ENCODE peak calls at places on chromosomes 1 and 21, in eight cellular contexts. One of them, this sample, is unnamed.

GRCh38 chr1:200968469-200969410 is 54.8 kb downstream of the KIF21B start:
- DNase-seq in WTC11: no peak
- DNase-seq in stimulated activated CD4-positive, alpha-beta T cell treated with anti-CD3 and anti-CD28 coated beads, Interleukin-15, amount 100 ng/mL, for 1 hour: no peak
- DNase-seq in nucleus accumbens: no peak
- DNase-seq in cardiac muscle cell: no peak
- DNase-seq in retinal pigment epithelial cell: no peak
- DNase-seq in T-helper 1 cell: no peak
- DNase-seq in T-helper 9 cell: no peak
- DNase-seq in this sample: no peak

GRCh38 chr1:154772611-154773515 is 97.2 kb downstream of the KCNN3 start:
- DNase-seq in WTC11: peak; percentile 76
- DNase-seq in stimulated activated CD4-positive, alpha-beta T cell treated with anti-CD3 and anti-CD28 coated beads, Interleukin-15, amount 100 ng/mL, for 1 hour: no peak
- DNase-seq in nucleus accumbens: no peak
- DNase-seq in cardiac muscle cell: no peak
- DNase-seq in retinal pigment epithelial cell: no peak
- DNase-seq in T-helper 1 cell: no peak
- DNase-seq in T-helper 9 cell: no peak
- DNase-seq in this sample: no peak

GRCh38 chr1:110477041-110477440 is 26.1 kb downstream of the PROK1 start:
- DNase-seq in WTC11: no peak
- DNase-seq in stimulated activated CD4-positive, alpha-beta T cell treated with anti-CD3 and anti-CD28 coated beads, Interleukin-15, amount 100 ng/mL, for 1 hour: no peak
- DNase-seq in nucleus accumbens: no peak
- DNase-seq in cardiac muscle cell: peak; percentile 23
- DNase-seq in retinal pigment epithelial cell: no peak
- DNase-seq in T-helper 1 cell: no peak
- DNase-seq in T-helper 9 cell: no peak
- DNase-seq in this sample: no peak

GRCh38 chr1:172499636-172500141 is 33.3 kb upstream of the SUCO start:
- DNase-seq in WTC11: no peak
- DNase-seq in stimulated activated CD4-positive, alpha-beta T cell treated with anti-CD3 and anti-CD28 coated beads, Interleukin-15, amount 100 ng/mL, for 1 hour: no peak
- DNase-seq in nucleus accumbens: no peak
- DNase-seq in cardiac muscle cell: no peak
- DNase-seq in retinal pigment epithelial cell: no peak
- DNase-seq in T-helper 1 cell: no peak
- DNase-seq in T-helper 9 cell: no peak
- DNase-seq in this sample: no peak

GRCh38 chr1:12057382-12057781 is 5.7 kb upstream of the TNFRSF8 start:
- DNase-seq in WTC11: no peak
- DNase-seq in stimulated activated CD4-positive, alpha-beta T cell treated with anti-CD3 and anti-CD28 coated beads, Interleukin-15, amount 100 ng/mL, for 1 hour: no peak
- DNase-seq in nucleus accumbens: no peak
- DNase-seq in cardiac muscle cell: no peak
- DNase-seq in retinal pigment epithelial cell: no peak
- DNase-seq in T-helper 1 cell: no peak
- DNase-seq in T-helper 9 cell: no peak
- DNase-seq in this sample: no peak

GRCh38 chr1:9494936-9495758 is 44.1 kb upstream of the SLC25A33 start:
- DNase-seq in WTC11: peak; percentile 79
- DNase-seq in stimulated activated CD4-positive, alpha-beta T cell treated with anti-CD3 and anti-CD28 coated beads, Interleukin-15, amount 100 ng/mL, for 1 hour: peak; percentile 32
- DNase-seq in nucleus accumbens: peak; percentile 20
- DNase-seq in cardiac muscle cell: peak; percentile 73
- DNase-seq in retinal pigment epithelial cell: no peak
- DNase-seq in T-helper 1 cell: peak; percentile 43
- DNase-seq in T-helper 9 cell: peak; percentile 53
- DNase-seq in this sample: peak; percentile 51

GRCh38 chr1:51794260-51794659 is 84.3 kb downstream of the NRDC start:
- DNase-seq in WTC11: no peak
- DNase-seq in stimulated activated CD4-positive, alpha-beta T cell treated with anti-CD3 and anti-CD28 coated beads, Interleukin-15, amount 100 ng/mL, for 1 hour: no peak
- DNase-seq in nucleus accumbens: no peak
- DNase-seq in cardiac muscle cell: no peak
- DNase-seq in retinal pigment epithelial cell: no peak
- DNase-seq in T-helper 1 cell: no peak
- DNase-seq in T-helper 9 cell: no peak
- DNase-seq in this sample: no peak

GRCh38 chr21:16070207-16070651 is 340.4 kb downstream of the USP25 start:
- DNase-seq in WTC11: no peak
- DNase-seq in stimulated activated CD4-positive, alpha-beta T cell treated with anti-CD3 and anti-CD28 coated beads, Interleukin-15, amount 100 ng/mL, for 1 hour: no peak
- DNase-seq in nucleus accumbens: peak; percentile 74
- DNase-seq in cardiac muscle cell: peak; percentile 5
- DNase-seq in retinal pigment epithelial cell: no peak
- DNase-seq in T-helper 1 cell: no peak
- DNase-seq in T-helper 9 cell: no peak
- DNase-seq in this sample: no peak

GRCh38 chr1:201628490-201628889 is 89.6 kb downstream of the NAV1 start:
- DNase-seq in WTC11: peak; percentile 38
- DNase-seq in stimulated activated CD4-positive, alpha-beta T cell treated with anti-CD3 and anti-CD28 coated beads, Interleukin-15, amount 100 ng/mL, for 1 hour: no peak
- DNase-seq in nucleus accumbens: peak; percentile 45
- DNase-seq in cardiac muscle cell: no peak
- DNase-seq in retinal pigment epithelial cell: no peak
- DNase-seq in T-helper 1 cell: no peak
- DNase-seq in T-helper 9 cell: no peak
- DNase-seq in this sample: no peak

GRCh38 chr1:190436615-190437014 is 41.0 kb downstream of the BRINP3 start:
- DNase-seq in WTC11: no peak
- DNase-seq in stimulated activated CD4-positive, alpha-beta T cell treated with anti-CD3 and anti-CD28 coated beads, Interleukin-15, amount 100 ng/mL, for 1 hour: no peak
- DNase-seq in nucleus accumbens: no peak
- DNase-seq in cardiac muscle cell: no peak
- DNase-seq in retinal pigment epithelial cell: no peak
- DNase-seq in T-helper 1 cell: no peak
- DNase-seq in T-helper 9 cell: no peak
- DNase-seq in this sample: no peak

GRCh38 chr1:157311730-157312269 is 173.6 kb upstream of the ETV3 start:
- DNase-seq in WTC11: no peak
- DNase-seq in stimulated activated CD4-positive, alpha-beta T cell treated with anti-CD3 and anti-CD28 coated beads, Interleukin-15, amount 100 ng/mL, for 1 hour: no peak
- DNase-seq in nucleus accumbens: no peak
- DNase-seq in cardiac muscle cell: no peak
- DNase-seq in retinal pigment epithelial cell: no peak
- DNase-seq in T-helper 1 cell: no peak
- DNase-seq in T-helper 9 cell: no peak
- DNase-seq in this sample: no peak

GRCh38 chr21:39175154-39175553 is 8.1 kb downstream of the PSMG1 start:
- DNase-seq in WTC11: no peak
- DNase-seq in stimulated activated CD4-positive, alpha-beta T cell treated with anti-CD3 and anti-CD28 coated beads, Interleukin-15, amount 100 ng/mL, for 1 hour: no peak
- DNase-seq in nucleus accumbens: no peak
- DNase-seq in cardiac muscle cell: peak; percentile 25
- DNase-seq in retinal pigment epithelial cell: no peak
- DNase-seq in T-helper 1 cell: no peak
- DNase-seq in T-helper 9 cell: no peak
- DNase-seq in this sample: no peak

GRCh38 chr1:206703647-206704046 is 18.9 kb downstream of the MAPKAPK2 start:
- DNase-seq in WTC11: no peak
- DNase-seq in stimulated activated CD4-positive, alpha-beta T cell treated with anti-CD3 and anti-CD28 coated beads, Interleukin-15, amount 100 ng/mL, for 1 hour: peak; percentile 12
- DNase-seq in nucleus accumbens: no peak
- DNase-seq in cardiac muscle cell: no peak
- DNase-seq in retinal pigment epithelial cell: no peak
- DNase-seq in T-helper 1 cell: peak; percentile 49
- DNase-seq in T-helper 9 cell: peak; percentile 57
- DNase-seq in this sample: no peak

GRCh38 chr1:154463512-154463990 is 38.5 kb upstream of the TDRD10 start:
- DNase-seq in WTC11: no peak
- DNase-seq in stimulated activated CD4-positive, alpha-beta T cell treated with anti-CD3 and anti-CD28 coated beads, Interleukin-15, amount 100 ng/mL, for 1 hour: peak; percentile 36
- DNase-seq in nucleus accumbens: no peak
- DNase-seq in cardiac muscle cell: no peak
- DNase-seq in retinal pigment epithelial cell: no peak
- DNase-seq in T-helper 1 cell: peak; percentile 32
- DNase-seq in T-helper 9 cell: peak; percentile 41
- DNase-seq in this sample: no peak

GRCh38 chr1:77976433-77977076 is 2.3 kb downstream of the FUBP1 start:
- DNase-seq in WTC11: no peak
- DNase-seq in stimulated activated CD4-positive, alpha-beta T cell treated with anti-CD3 and anti-CD28 coated beads, Interleukin-15, amount 100 ng/mL, for 1 hour: no peak
- DNase-seq in nucleus accumbens: no peak
- DNase-seq in cardiac muscle cell: no peak
- DNase-seq in retinal pigment epithelial cell: no peak
- DNase-seq in T-helper 1 cell: no peak
- DNase-seq in T-helper 9 cell: no peak
- DNase-seq in this sample: no peak

GRCh38 chr1:85202092-85202863 is 1.5 kb upstream of the SYDE2 start:
- DNase-seq in WTC11: no peak
- DNase-seq in stimulated activated CD4-positive, alpha-beta T cell treated with anti-CD3 and anti-CD28 coated beads, Interleukin-15, amount 100 ng/mL, for 1 hour: no peak
- DNase-seq in nucleus accumbens: no peak
- DNase-seq in cardiac muscle cell: no peak
- DNase-seq in retinal pigment epithelial cell: no peak
- DNase-seq in T-helper 1 cell: no peak
- DNase-seq in T-helper 9 cell: no peak
- DNase-seq in this sample: no peak

This sample was measured in activated CD8-positive, alpha-beta memory T cell treated with anti-CD3 and anti-CD28 coated beads for 1 hour.